ENCODE peak calls at places on chromosomes 4 and X, in six cellular contexts. One of them, this sample, is unnamed. For H3K36me3, the result is how much of the 10 kb centered on the place peaks cover.

GRCh38 chr4:25654971-25655963 is at the start of gene SLC34A2:
- DNase-seq in HCT116: no peak
- DNase-seq in K562: no peak
- DNase-seq in upper lobe of left lung: peak
- DNase-seq in suprapubic skin: no peak
- DNase-seq in stomach: peak
- DNase-seq in this sample: no peak

GRCh38 chrX:37652053-37652452 is 33.5 kb upstream of the XK start:
- DNase-seq in upper lobe of left lung: no peak
- DNase-seq in stomach: no peak
- DNase-seq in K562: no peak
- DNase-seq in HCT116: no peak
- DNase-seq in suprapubic skin: no peak
- DNase-seq in this sample: no peak

GRCh38 chrX:77749695-77750094 is 36.3 kb downstream of the ATRX start:
- DNase-seq in stomach: no peak
- DNase-seq in K562: no peak
- DNase-seq in upper lobe of left lung: no peak
- DNase-seq in suprapubic skin: no peak
- DNase-seq in HCT116: no peak
- DNase-seq in this sample: no peak

GRCh38 chrX:70168238-70169188 is 8.8 kb upstream of the DGAT2L6 start:
- DNase-seq in suprapubic skin: no peak
- DNase-seq in stomach: no peak
- DNase-seq in K562: peak
- DNase-seq in HCT116: peak
- DNase-seq in upper lobe of left lung: no peak
- DNase-seq in this sample: no peak

GRCh38 chrX:72568406-72569092 is 4.1 kb downstream of the HDAC8 start:
- DNase-seq in suprapubic skin: no peak
- DNase-seq in HCT116: no peak
- DNase-seq in stomach: no peak
- DNase-seq in upper lobe of left lung: no peak
- DNase-seq in K562: no peak
- DNase-seq in this sample: no peak

GRCh38 chrX:11269996-11270395 is 23.2 kb upstream of the AMELX start:
- DNase-seq in stomach: no peak
- DNase-seq in suprapubic skin: no peak
- DNase-seq in HCT116: no peak
- DNase-seq in K562: no peak
- DNase-seq in upper lobe of left lung: no peak
- DNase-seq in this sample: no peak

GRCh38 chr4:169314906-169315305 is 44.1 kb upstream of the SH3RF1 start:
- DNase-seq in upper lobe of left lung: no peak
- DNase-seq in HCT116: peak
- DNase-seq in K562: no peak
- DNase-seq in suprapubic skin: no peak
- DNase-seq in stomach: peak
- DNase-seq in this sample: peak

GRCh38 chrX:39516399-39516798 is 581.4 kb downstream of the BCOR start:
- DNase-seq in K562: no peak
- DNase-seq in suprapubic skin: no peak
- DNase-seq in HCT116: no peak
- DNase-seq in stomach: no peak
- DNase-seq in upper lobe of left lung: peak
- DNase-seq in this sample: no peak

GRCh38 chrX:121504148-121504547 is 456.7 kb downstream of the GLUD2 start:
- DNase-seq in stomach: no peak
- DNase-seq in suprapubic skin: no peak
- DNase-seq in upper lobe of left lung: no peak
- DNase-seq in K562: no peak
- DNase-seq in HCT116: no peak
- DNase-seq in this sample: no peak

GRCh38 chr4:83751336-83751949 is 215.5 kb downstream of the GPAT3 start:
- DNase-seq in upper lobe of left lung: no peak
- DNase-seq in HCT116: peak
- DNase-seq in K562: no peak
- DNase-seq in stomach: no peak
- DNase-seq in suprapubic skin: no peak
- DNase-seq in this sample: no peak

GRCh38 chrX:123959281-123960063 is 2.0 kb upstream of the STAG2 start:
- DNase-seq in suprapubic skin: peak
- DNase-seq in HCT116: no peak
- DNase-seq in K562: peak
- DNase-seq in upper lobe of left lung: peak
- DNase-seq in stomach: peak
- DNase-seq in this sample: peak
- TF ChIP-seq POLR2AphosphoS5 in suprapubic skin: no peak
- TF ChIP-seq POLR2AphosphoS5 in HCT116: no peak
- TF ChIP-seq POLR2AphosphoS5 in K562: no peak
- TF ChIP-seq POLR2AphosphoS5 in upper lobe of left lung: no peak
- TF ChIP-seq POLR2AphosphoS5 in stomach: peak
- TF ChIP-seq POLR2AphosphoS5 in this sample: no peak

DNA sequence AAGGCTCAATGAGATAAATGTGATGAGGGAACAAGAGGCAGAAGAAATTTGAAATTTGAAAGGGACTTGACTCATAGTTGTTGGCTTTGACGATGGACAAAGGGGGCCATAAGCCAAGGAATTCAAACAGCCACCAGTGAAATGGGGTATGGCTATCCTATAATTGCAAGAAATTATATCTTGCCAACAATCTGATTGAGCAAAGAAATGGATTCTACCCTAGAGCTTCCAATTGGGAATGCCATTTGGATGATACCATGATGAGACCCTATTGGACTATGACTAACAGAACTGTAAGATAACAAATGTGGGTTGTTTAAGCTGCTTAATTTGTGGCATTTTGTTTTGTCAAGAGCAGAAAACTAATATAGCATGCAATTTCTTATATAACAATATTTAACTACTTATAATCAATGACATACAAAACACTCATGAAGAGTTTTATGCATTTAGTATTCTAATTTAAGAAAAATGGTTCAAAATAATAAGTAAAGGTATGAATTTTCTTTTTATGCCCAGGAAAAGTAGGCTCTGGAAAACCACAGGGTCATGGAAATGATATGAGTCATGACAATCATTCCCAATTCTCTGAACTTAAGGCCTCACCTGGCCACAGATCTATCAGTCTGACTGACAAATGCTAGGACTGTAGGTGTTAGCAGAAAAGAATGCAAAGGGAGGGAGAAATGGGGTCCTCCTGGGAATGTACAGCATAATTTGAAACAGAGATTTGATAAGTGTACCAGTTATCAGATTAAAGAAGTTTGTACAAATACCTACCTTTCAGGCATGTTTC is 270.3 kb upstream of the ARSJ start:
- DNase-seq in suprapubic skin: no peak
- DNase-seq in stomach: no peak
- DNase-seq in HCT116: no peak
- DNase-seq in K562: no peak
- DNase-seq in upper lobe of left lung: no peak
- DNase-seq in this sample: no peak
- H3K36me3 ChIP-seq in suprapubic skin: under half
- H3K36me3 ChIP-seq in stomach: under half
- H3K36me3 ChIP-seq in HCT116: under half
- H3K36me3 ChIP-seq in K562: under half
- H3K36me3 ChIP-seq in upper lobe of left lung: under half
- H3K36me3 ChIP-seq in this sample: under half

GRCh38 chr4:38131371-38132139 is 171.4 kb downstream of the PTTG2 start:
- DNase-seq in suprapubic skin: no peak
- DNase-seq in stomach: no peak
- DNase-seq in upper lobe of left lung: no peak
- DNase-seq in HCT116: no peak
- DNase-seq in K562: no peak
- DNase-seq in this sample: no peak

GRCh38 chr4:38130884-38131283 is 170.7 kb downstream of the PTTG2 start:
- DNase-seq in K562: no peak
- DNase-seq in upper lobe of left lung: no peak
- DNase-seq in stomach: no peak
- DNase-seq in HCT116: no peak
- DNase-seq in suprapubic skin: peak
- DNase-seq in this sample: no peak

GRCh38 chr4:38129452-38129830 is 169.2 kb downstream of the PTTG2 start:
- DNase-seq in HCT116: no peak
- DNase-seq in suprapubic skin: no peak
- DNase-seq in stomach: no peak
- DNase-seq in upper lobe of left lung: no peak
- DNase-seq in K562: no peak
- DNase-seq in this sample: no peak

GRCh38 chr4:38125816-38126215 is 165.6 kb downstream of the PTTG2 start:
- DNase-seq in upper lobe of left lung: no peak
- DNase-seq in HCT116: no peak
- DNase-seq in K562: no peak
- DNase-seq in suprapubic skin: no peak
- DNase-seq in stomach: no peak
- DNase-seq in this sample: no peak

DNA sequence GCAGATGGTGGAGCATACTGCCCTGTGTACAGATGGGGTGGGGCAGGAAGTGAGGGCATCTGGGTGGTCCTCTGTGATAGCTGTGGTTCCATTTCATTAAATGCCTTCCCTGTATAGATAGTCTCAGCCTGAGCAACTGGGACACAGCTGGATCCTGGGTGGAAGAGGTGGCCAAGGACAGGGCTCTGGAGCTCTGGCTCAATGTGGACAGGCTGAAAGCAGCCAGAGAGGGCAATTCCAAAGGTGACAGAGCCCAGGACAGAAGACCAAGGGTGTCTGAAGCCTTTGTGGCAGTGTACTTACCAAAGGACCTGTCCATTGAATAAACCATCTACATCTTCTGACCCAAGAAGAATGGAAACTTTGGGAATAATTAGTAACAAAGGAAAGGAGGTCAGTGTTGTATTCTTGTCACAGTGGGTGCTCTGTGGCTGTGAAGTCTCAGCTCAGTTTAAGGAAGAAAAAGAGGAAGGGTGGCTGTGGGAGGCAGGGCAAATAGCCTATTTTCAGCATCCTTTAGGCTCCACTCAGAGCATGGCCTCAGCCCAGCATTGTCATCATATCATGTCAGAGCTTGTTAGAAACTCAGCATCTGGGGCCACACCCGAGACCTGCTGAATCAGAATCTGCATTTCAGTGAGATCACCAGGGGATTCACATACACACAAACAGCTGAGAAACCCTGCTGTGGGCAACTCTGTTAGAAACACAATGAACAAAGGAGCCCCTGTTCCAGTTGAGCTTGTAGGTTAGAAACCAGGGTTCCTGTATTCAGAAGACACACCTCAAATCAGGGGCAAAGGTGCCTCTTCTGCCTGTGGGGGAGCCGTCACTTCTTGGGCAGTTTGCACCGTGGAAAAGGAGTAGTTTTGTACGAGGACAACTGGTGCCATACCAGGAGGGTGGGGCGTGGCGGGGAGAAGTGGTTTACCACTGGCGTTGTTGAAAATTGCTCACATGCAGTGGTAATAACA is 168.6 kb downstream of the PTTG2 start:
- DNase-seq in stomach: no peak
- DNase-seq in upper lobe of left lung: no peak
- DNase-seq in HCT116: peak
- DNase-seq in K562: no peak
- DNase-seq in suprapubic skin: peak
- DNase-seq in this sample: no peak
- H3K4me3 ChIP-seq in stomach: no peak
- H3K4me3 ChIP-seq in upper lobe of left lung: no peak
- H3K4me3 ChIP-seq in HCT116: no peak
- H3K4me3 ChIP-seq in K562: no peak
- H3K4me3 ChIP-seq in suprapubic skin: no peak
- H3K4me3 ChIP-seq in this sample: no peak

DNA sequence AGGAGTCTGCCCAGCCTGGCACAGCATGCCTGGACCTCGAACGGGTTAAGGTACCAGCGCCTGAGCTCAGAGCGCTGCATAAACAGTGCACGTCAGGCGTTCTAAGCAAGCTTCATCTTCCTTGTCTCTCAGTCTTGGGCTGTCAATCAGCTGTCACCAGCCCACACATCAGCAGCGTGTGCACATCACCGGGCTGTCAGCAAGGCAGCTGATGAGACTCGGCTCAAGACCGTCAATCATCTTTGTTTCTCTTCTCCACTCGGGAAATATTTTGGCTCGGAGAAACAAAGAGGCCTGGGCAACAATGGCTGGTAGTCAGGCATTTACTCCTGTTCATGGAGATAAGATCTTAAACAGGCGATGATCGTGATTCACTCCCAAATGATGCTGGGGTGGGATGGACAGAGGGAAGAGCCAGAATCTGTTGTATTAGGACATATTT is 141.3 kb downstream of the LDB2 start:
- DNase-seq in suprapubic skin: no peak
- DNase-seq in HCT116: no peak
- DNase-seq in upper lobe of left lung: no peak
- DNase-seq in K562: no peak
- DNase-seq in stomach: no peak
- DNase-seq in this sample: no peak
- TF ChIP-seq POLR2AphosphoS5 in suprapubic skin: no peak
- TF ChIP-seq POLR2AphosphoS5 in HCT116: no peak
- TF ChIP-seq POLR2AphosphoS5 in upper lobe of left lung: no peak
- TF ChIP-seq POLR2AphosphoS5 in K562: no peak
- TF ChIP-seq POLR2AphosphoS5 in stomach: no peak
- TF ChIP-seq POLR2AphosphoS5 in this sample: no peak

GRCh38 chrX:48826876-48827653 is 752 bp downstream of the ERAS start:
- DNase-seq in K562: no peak
- DNase-seq in suprapubic skin: no peak
- DNase-seq in stomach: no peak
- DNase-seq in HCT116: no peak
- DNase-seq in upper lobe of left lung: peak
- DNase-seq in this sample: no peak

GRCh38 chrX:48826135-48826875 is at the start of gene ERAS:
- DNase-seq in HCT116: no peak
- DNase-seq in K562: no peak
- DNase-seq in stomach: no peak
- DNase-seq in upper lobe of left lung: peak
- DNase-seq in suprapubic skin: no peak
- DNase-seq in this sample: no peak

GRCh38 chrX:48827654-48827968 is 1.3 kb downstream of the ERAS start:
- DNase-seq in HCT116: no peak
- DNase-seq in upper lobe of left lung: no peak
- DNase-seq in K562: no peak
- DNase-seq in suprapubic skin: no peak
- DNase-seq in stomach: no peak
- DNase-seq in this sample: no peak

GRCh38 chrX:48823029-48823428 is 3.3 kb upstream of the ERAS start:
- DNase-seq in stomach: no peak
- DNase-seq in K562: no peak
- DNase-seq in HCT116: no peak
- DNase-seq in upper lobe of left lung: no peak
- DNase-seq in suprapubic skin: no peak
- DNase-seq in this sample: no peak

GRCh38 chrX:48824066-48824465 is 2.2 kb upstream of the ERAS start:
- DNase-seq in upper lobe of left lung: no peak
- DNase-seq in HCT116: no peak
- DNase-seq in suprapubic skin: no peak
- DNase-seq in stomach: no peak
- DNase-seq in K562: no peak
- DNase-seq in this sample: no peak
- H3K36me3 ChIP-seq in upper lobe of left lung: under half
- H3K36me3 ChIP-seq in HCT116: under half
- H3K36me3 ChIP-seq in suprapubic skin: under half
- H3K36me3 ChIP-seq in stomach: half or more
- H3K36me3 ChIP-seq in K562: under half
- H3K36me3 ChIP-seq in this sample: under half

This sample was measured in sigmoid colon.